ENCODE peak calls at places on chromosomes 1 and 21, in nine cellular contexts. One of them, this sample, is unnamed.

GRCh38 chr1:167455786-167456446 is 62.4 kb downstream of the CD247 start:
- DNase-seq in Calu3: peak; percentile 22
- DNase-seq in natural killer cell: no peak
- DNase-seq in omental fat pad: no peak
- DNase-seq in pancreas: peak; percentile 54
- DNase-seq in psoas muscle: no peak
- DNase-seq in stomach: peak; percentile 37
- DNase-seq in H1: no peak
- DNase-seq in IMR-90: no peak
- DNase-seq in this sample: no peak

GRCh38 chr1:47984175-47984789 is 12.9 kb downstream of the TRABD2B start:
- DNase-seq in Calu3: no peak
- DNase-seq in pancreas: peak; percentile 26
- DNase-seq in natural killer cell: no peak
- DNase-seq in IMR-90: no peak
- DNase-seq in stomach: no peak
- DNase-seq in psoas muscle: peak; percentile 57
- DNase-seq in omental fat pad: no peak
- DNase-seq in H1: no peak
- DNase-seq in this sample: no peak

GRCh38 chr21:16086936-16087335 is 357.2 kb downstream of the USP25 start:
- DNase-seq in H1: no peak
- DNase-seq in stomach: no peak
- DNase-seq in IMR-90: no peak
- DNase-seq in omental fat pad: no peak
- DNase-seq in psoas muscle: no peak
- DNase-seq in natural killer cell: no peak
- DNase-seq in pancreas: no peak
- DNase-seq in Calu3: no peak
- DNase-seq in this sample: no peak

GRCh38 chr1:205274041-205274691 is 46.4 kb downstream of the TMCC2 start:
- DNase-seq in H1: no peak
- DNase-seq in pancreas: peak; percentile 66
- DNase-seq in stomach: no peak
- DNase-seq in psoas muscle: no peak
- DNase-seq in Calu3: no peak
- DNase-seq in omental fat pad: no peak
- DNase-seq in IMR-90: no peak
- DNase-seq in natural killer cell: no peak
- DNase-seq in this sample: no peak

GRCh38 chr1:23559985-23560755 is 869 bp upstream of the ID3 start:
- DNase-seq in psoas muscle: no peak
- DNase-seq in stomach: no peak
- DNase-seq in IMR-90: peak; percentile 47
- DNase-seq in Calu3: no peak
- DNase-seq in natural killer cell: no peak
- DNase-seq in pancreas: no peak
- DNase-seq in omental fat pad: no peak
- DNase-seq in H1: no peak
- DNase-seq in this sample: no peak

GRCh38 chr1:115317101-115318012 is 20.7 kb downstream of the NGF start:
- DNase-seq in IMR-90: peak; percentile 51
- DNase-seq in stomach: peak; percentile 74
- DNase-seq in psoas muscle: no peak
- DNase-seq in natural killer cell: no peak
- DNase-seq in pancreas: no peak
- DNase-seq in H1: no peak
- DNase-seq in Calu3: peak; percentile 19
- DNase-seq in omental fat pad: no peak
- DNase-seq in this sample: no peak

GRCh38 chr1:205810448-205811157 is 2.4 kb downstream of the SLC41A1 start:
- DNase-seq in omental fat pad: no peak
- DNase-seq in IMR-90: no peak
- DNase-seq in psoas muscle: no peak
- DNase-seq in pancreas: no peak
- DNase-seq in Calu3: no peak
- DNase-seq in stomach: no peak
- DNase-seq in H1: no peak
- DNase-seq in natural killer cell: no peak
- DNase-seq in this sample: no peak

GRCh38 chr1:85078903-85079302 is 30.6 kb upstream of the MCOLN3 start:
- DNase-seq in psoas muscle: no peak
- DNase-seq in H1: no peak
- DNase-seq in omental fat pad: no peak
- DNase-seq in IMR-90: peak; percentile 17
- DNase-seq in Calu3: no peak
- DNase-seq in natural killer cell: no peak
- DNase-seq in stomach: no peak
- DNase-seq in pancreas: no peak
- DNase-seq in this sample: no peak

GRCh38 chr1:28290851-28291250 is 31.5 kb downstream of the SESN2 start:
- DNase-seq in omental fat pad: no peak
- DNase-seq in natural killer cell: no peak
- DNase-seq in pancreas: no peak
- DNase-seq in H1: no peak
- DNase-seq in stomach: no peak
- DNase-seq in psoas muscle: no peak
- DNase-seq in IMR-90: no peak
- DNase-seq in Calu3: no peak
- DNase-seq in this sample: no peak

GRCh38 chr1:246160905-246161304 is 346.2 kb downstream of the SMYD3 start:
- DNase-seq in Calu3: no peak
- DNase-seq in psoas muscle: no peak
- DNase-seq in natural killer cell: no peak
- DNase-seq in IMR-90: no peak
- DNase-seq in omental fat pad: no peak
- DNase-seq in pancreas: no peak
- DNase-seq in stomach: no peak
- DNase-seq in H1: no peak
- DNase-seq in this sample: no peak

GRCh38 chr1:6270432-6270831 is 9.5 kb upstream of the GPR153 start:
- DNase-seq in psoas muscle: no peak
- DNase-seq in omental fat pad: no peak
- DNase-seq in H1: no peak
- DNase-seq in IMR-90: no peak
- DNase-seq in stomach: no peak
- DNase-seq in Calu3: no peak
- DNase-seq in natural killer cell: no peak
- DNase-seq in pancreas: no peak
- DNase-seq in this sample: no peak

GRCh38 chr1:27526569-27527222 is 36.7 kb upstream of the WASF2 start:
- DNase-seq in H1: no peak
- DNase-seq in Calu3: no peak
- DNase-seq in omental fat pad: no peak
- DNase-seq in pancreas: no peak
- DNase-seq in stomach: no peak
- DNase-seq in natural killer cell: no peak
- DNase-seq in IMR-90: peak; percentile 21
- DNase-seq in psoas muscle: peak; percentile 34
- DNase-seq in this sample: no peak

GRCh38 chr21:35932232-35932911 is 128.0 kb downstream of the SETD4 start:
- DNase-seq in IMR-90: peak; percentile 95
- DNase-seq in psoas muscle: peak; percentile 58
- DNase-seq in omental fat pad: no peak
- DNase-seq in stomach: no peak
- DNase-seq in Calu3: no peak
- DNase-seq in H1: no peak
- DNase-seq in pancreas: no peak
- DNase-seq in natural killer cell: no peak
- DNase-seq in this sample: peak; percentile 52

DNA sequence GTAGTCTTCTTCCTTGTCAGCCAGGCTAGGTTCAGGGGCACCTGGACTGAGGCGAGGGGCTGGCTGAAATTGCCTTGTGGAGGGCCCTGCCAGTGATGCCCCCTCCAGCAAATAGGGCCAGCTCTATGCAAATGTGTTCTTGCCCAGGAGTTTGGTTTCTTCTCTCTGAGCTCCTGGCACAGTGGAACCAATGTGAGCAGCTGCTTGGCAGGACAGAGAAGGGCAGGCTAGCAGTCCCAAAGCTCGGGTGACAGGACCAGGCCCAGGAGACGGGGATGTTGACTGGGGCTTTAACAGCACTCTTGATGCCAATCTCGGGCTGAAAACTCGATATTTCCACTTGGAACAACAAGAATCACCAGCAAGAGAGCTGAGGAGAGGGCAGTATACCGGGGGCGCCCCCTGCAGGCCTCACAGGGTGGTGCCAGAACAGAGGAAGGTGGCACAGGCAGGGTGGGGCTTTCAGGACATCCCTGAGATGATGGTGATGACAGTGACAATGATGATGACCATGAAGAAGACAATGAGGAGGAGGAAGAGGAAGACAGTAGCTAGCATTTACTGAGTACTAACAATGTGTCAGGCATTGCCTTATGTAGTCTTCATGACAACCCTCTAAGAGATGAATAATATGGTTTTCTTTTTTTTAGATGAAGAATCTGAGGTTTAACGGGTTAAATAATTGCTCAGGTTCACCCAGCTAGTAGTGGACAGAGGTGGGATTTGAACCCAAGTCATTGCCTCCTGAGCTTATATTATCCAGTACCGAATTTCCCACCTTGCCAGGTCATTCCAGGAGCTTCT is 2.7 kb upstream of the KCNJ9 start:
- DNase-seq in H1: no peak
- DNase-seq in Calu3: peak; percentile 75
- DNase-seq in pancreas: peak; percentile 37
- DNase-seq in psoas muscle: no peak
- DNase-seq in omental fat pad: no peak
- DNase-seq in IMR-90: no peak
- DNase-seq in natural killer cell: peak; percentile 43
- DNase-seq in stomach: peak; percentile 62
- DNase-seq in this sample: no peak
- TF ChIP-seq CTCF in H1: peak; percentile 93
- TF ChIP-seq CTCF in Calu3: peak; percentile 93
- TF ChIP-seq CTCF in pancreas: peak; percentile 26
- TF ChIP-seq CTCF in psoas muscle: peak; percentile 60
- TF ChIP-seq CTCF in omental fat pad: no peak
- TF ChIP-seq CTCF in IMR-90: peak; percentile 57
- TF ChIP-seq CTCF in natural killer cell: peak; percentile 74
- TF ChIP-seq CTCF in stomach: peak; percentile 48
- TF ChIP-seq CTCF in this sample: peak; percentile 65

GRCh38 chr1:147080671-147081394 is 91.4 kb downstream of the PRKAB2 start:
- DNase-seq in Calu3: no peak
- DNase-seq in H1: no peak
- DNase-seq in pancreas: no peak
- DNase-seq in IMR-90: no peak
- DNase-seq in omental fat pad: no peak
- DNase-seq in stomach: no peak
- DNase-seq in natural killer cell: no peak
- DNase-seq in psoas muscle: no peak
- DNase-seq in this sample: no peak
- TF ChIP-seq CTCF in Calu3: no peak
- TF ChIP-seq CTCF in H1: peak; percentile 62
- TF ChIP-seq CTCF in pancreas: no peak
- TF ChIP-seq CTCF in IMR-90: no peak
- TF ChIP-seq CTCF in omental fat pad: no peak
- TF ChIP-seq CTCF in stomach: no peak
- TF ChIP-seq CTCF in natural killer cell: no peak
- TF ChIP-seq CTCF in psoas muscle: no peak
- TF ChIP-seq CTCF in this sample: no peak

DNA sequence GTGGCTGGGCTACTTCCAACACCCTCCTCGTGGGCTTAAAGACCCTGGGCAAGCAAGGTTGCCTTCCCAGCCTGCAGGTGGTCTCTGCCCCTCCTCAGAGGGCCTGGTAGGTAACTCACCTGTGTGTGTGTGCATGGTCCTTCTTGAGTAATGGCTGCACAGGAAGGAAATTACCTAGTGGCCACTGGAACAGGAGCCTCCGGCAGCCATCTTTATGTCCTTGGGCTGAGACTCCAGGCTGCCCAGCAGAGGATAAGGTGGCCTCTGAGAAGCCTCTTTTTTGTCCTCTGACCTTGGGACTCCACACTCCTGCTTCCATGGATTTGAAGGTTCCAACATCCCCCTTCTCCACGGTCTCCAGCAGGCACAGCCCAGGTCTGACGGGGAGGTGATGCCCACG is 20.0 kb downstream of the DRAXIN start:
- DNase-seq in natural killer cell: no peak
- DNase-seq in H1: no peak
- DNase-seq in stomach: no peak
- DNase-seq in pancreas: no peak
- DNase-seq in psoas muscle: no peak
- DNase-seq in omental fat pad: no peak
- DNase-seq in IMR-90: no peak
- DNase-seq in Calu3: no peak
- DNase-seq in this sample: no peak
- TF ChIP-seq CTCF in natural killer cell: no peak
- TF ChIP-seq CTCF in H1: no peak
- TF ChIP-seq CTCF in stomach: no peak
- TF ChIP-seq CTCF in pancreas: no peak
- TF ChIP-seq CTCF in psoas muscle: no peak
- TF ChIP-seq CTCF in omental fat pad: no peak
- TF ChIP-seq CTCF in IMR-90: no peak
- TF ChIP-seq CTCF in Calu3: no peak
- TF ChIP-seq CTCF in this sample: no peak

GRCh38 chr21:33736569-33736968 is 94.3 kb downstream of the ITSN1 start:
- DNase-seq in IMR-90: no peak
- DNase-seq in omental fat pad: no peak
- DNase-seq in Calu3: no peak
- DNase-seq in pancreas: no peak
- DNase-seq in psoas muscle: no peak
- DNase-seq in natural killer cell: no peak
- DNase-seq in H1: no peak
- DNase-seq in stomach: no peak
- DNase-seq in this sample: no peak

GRCh38 chr21:33732038-33732437 is 89.7 kb downstream of the ITSN1 start:
- DNase-seq in pancreas: no peak
- DNase-seq in IMR-90: no peak
- DNase-seq in stomach: no peak
- DNase-seq in Calu3: no peak
- DNase-seq in H1: no peak
- DNase-seq in natural killer cell: no peak
- DNase-seq in psoas muscle: no peak
- DNase-seq in omental fat pad: no peak
- DNase-seq in this sample: no peak

GRCh38 chr21:33734326-33734725 is 92.0 kb downstream of the ITSN1 start:
- DNase-seq in pancreas: no peak
- DNase-seq in omental fat pad: no peak
- DNase-seq in IMR-90: peak; percentile 58
- DNase-seq in Calu3: no peak
- DNase-seq in psoas muscle: no peak
- DNase-seq in H1: no peak
- DNase-seq in natural killer cell: no peak
- DNase-seq in stomach: no peak
- DNase-seq in this sample: no peak

GRCh38 chr21:33731447-33731846 is 89.1 kb downstream of the ITSN1 start:
- DNase-seq in stomach: no peak
- DNase-seq in psoas muscle: no peak
- DNase-seq in IMR-90: no peak
- DNase-seq in natural killer cell: no peak
- DNase-seq in H1: no peak
- DNase-seq in omental fat pad: no peak
- DNase-seq in pancreas: no peak
- DNase-seq in Calu3: no peak
- DNase-seq in this sample: no peak

DNA sequence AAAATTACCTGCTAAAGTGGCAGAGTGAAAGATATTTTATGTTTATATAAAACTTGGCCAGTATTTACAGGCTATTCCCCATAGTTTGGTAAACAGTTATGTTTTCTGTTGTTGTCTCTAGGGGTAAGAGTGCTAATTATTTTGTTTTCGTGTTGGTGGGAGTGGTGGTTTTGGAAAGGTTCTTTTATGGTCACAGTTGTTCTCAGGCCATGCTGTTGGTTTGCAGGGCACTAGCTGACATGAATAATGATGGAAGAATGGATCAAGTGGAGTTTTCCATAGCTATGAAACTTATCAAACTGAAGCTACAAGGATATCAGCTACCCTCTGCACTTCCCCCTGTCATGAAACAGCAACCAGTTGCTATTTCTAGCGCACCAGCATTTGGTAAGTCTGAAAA is 92.5 kb downstream of the ITSN1 start:
- DNase-seq in pancreas: no peak
- DNase-seq in H1: no peak
- DNase-seq in omental fat pad: no peak
- DNase-seq in natural killer cell: no peak
- DNase-seq in IMR-90: no peak
- DNase-seq in psoas muscle: no peak
- DNase-seq in Calu3: no peak
- DNase-seq in stomach: no peak
- DNase-seq in this sample: no peak
- TF ChIP-seq CTCF in pancreas: no peak
- TF ChIP-seq CTCF in H1: no peak
- TF ChIP-seq CTCF in omental fat pad: no peak
- TF ChIP-seq CTCF in natural killer cell: no peak
- TF ChIP-seq CTCF in IMR-90: no peak
- TF ChIP-seq CTCF in psoas muscle: no peak
- TF ChIP-seq CTCF in Calu3: no peak
- TF ChIP-seq CTCF in stomach: no peak
- TF ChIP-seq CTCF in this sample: no peak

This sample was measured in tibial nerve.